ENCODE peak calls at places on chromosomes 5 and 9, in four cellular contexts. I is transverse colon, O is NCI-H1092, M is ecto neural progenitor cell. W is an unnamed sample.

GRCh38 chr9:132507670-132508469 is 74.5 kb upstream of the BARHL1 start:
- DNase-seq in I (peak), O (peak), M (peak), W (peak)

GRCh38 chr9:81499021-81499454 is 190.3 kb downstream of the TLE1 start:
- DNase-seq in I (no peak), O (no peak), M (no peak), W (no peak)

GRCh38 chr5:181223729-181224389 is 778 bp downstream of the TRIM41 start:
- DNase-seq in I (no peak), O (no peak), M (peak), W (no peak)

GRCh38 chr9:994005-994404 is 17.6 kb downstream of the DMRT3 start:
- DNase-seq in I (no peak), O (no peak), M (no peak), W (peak)

GRCh38 chr5:73792687-73793320 is 166.8 kb downstream of the ARHGEF28 start:
- DNase-seq in I (peak), O (peak), M (peak), W (peak)

GRCh38 chr9:27791311-27791710 is 218.0 kb upstream of the C9orf72 start:
- DNase-seq in I (no peak), O (no peak), M (no peak), W (no peak)

GRCh38 chr9:120914410-120914809 is 12.2 kb downstream of the TRAF1 start:
- DNase-seq in I (no peak), O (no peak), M (no peak), W (no peak)

GRCh38 chr9:128006360-128007024 is 25.7 kb upstream of the EEIG1 start:
- DNase-seq in I (no peak), O (no peak), M (no peak), W (no peak)

GRCh38 chr9:132487351-132487791 is 77.4 kb downstream of the CFAP77 start:
- DNase-seq in I (no peak), O (no peak), M (no peak), W (no peak)

GRCh38 chr5:66057239-66057638 is 86.9 kb upstream of the SREK1 start:
- DNase-seq in I (no peak), O (no peak), M (no peak), W (no peak)

GRCh38 chr5:136174021-136174659 is 18.8 kb downstream of the SMIM32 start:
- DNase-seq in I (no peak), O (no peak), M (no peak), W (peak)

GRCh38 chr5:101663543-101663942 is 632.5 kb downstream of the SLCO4C1 start:
- DNase-seq in I (no peak), O (no peak), M (no peak), W (peak)

GRCh38 chr5:138180183-138180782 is 1.4 kb downstream of the KIF20A start:
- DNase-seq in I (no peak), O (no peak), M (no peak), W (peak)

GRCh38 chr5:96189028-96189826 is 227.6 kb upstream of the ELL2 start:
- DNase-seq in I (no peak), O (no peak), M (no peak), W (no peak)

GRCh38 chr5:168159425-168159824 is 132.0 kb upstream of the WWC1 start:
- DNase-seq in I (peak), O (peak), M (no peak), W (peak)

GRCh38 chr5:14003513-14003912 is 59.0 kb upstream of the DNAH5 start:
- DNase-seq in I (no peak), O (no peak), M (no peak), W (no peak)

GRCh38 chr5:155983954-155984353 is 343.0 kb upstream of the SGCD start:
- DNase-seq in I (no peak), O (no peak), M (no peak), W (no peak)

GRCh38 chr5:123545506-123545905 is 33.5 kb downstream of the CSNK1G3 start:
- DNase-seq in I (peak), O (no peak), M (no peak), W (no peak)

GRCh38 chr5:81097733-81098132 is 135.4 kb upstream of the CKMT2 start:
- DNase-seq in I (no peak), O (no peak), M (no peak), W (no peak)

GRCh38 chr9:14356376-14356775 is 42.4 kb upstream of the NFIB start:
- DNase-seq in I (no peak), O (no peak), M (no peak), W (no peak)

GRCh38 chr9:113638916-113639315 is 175.4 kb downstream of the RGS3 start:
- DNase-seq in I (no peak), O (no peak), M (no peak), W (no peak)

GRCh38 chr5:61132559-61132958 is 29.7 kb downstream of the SMIM15 start:
- DNase-seq in I (no peak), O (no peak), M (no peak), W (no peak)

GRCh38 chr5:43300112-43300511 is 13.1 kb downstream of the HMGCS1 start:
- DNase-seq in I (no peak), O (no peak), M (no peak), W (no peak)

GRCh38 chr5:133235696-133236426 is 184.0 kb downstream of the HSPA4 start:
- DNase-seq in I (no peak), O (no peak), M (no peak), W (no peak)

GRCh38 chr9:111131219-111131618 is 92.9 kb upstream of the LPAR1 start:
- DNase-seq in I (no peak), O (no peak), M (no peak), W (peak)

GRCh38 chr9:121780641-121781040 is 129.2 kb downstream of the DAB2IP start:
- DNase-seq in I (peak), O (no peak), M (no peak), W (no peak)

GRCh38 chr5:123120197-123120596 is 31.2 kb downstream of the PRDM6 start:
- DNase-seq in I (no peak), O (no peak), M (no peak), W (no peak)

GRCh38 chr9:114804504-114804903 is 1.3 kb downstream of the TNFSF15 start:
- DNase-seq in I (peak), O (no peak), M (no peak), W (peak)

GRCh38 chr5:121693864-121694263 is 157.8 kb upstream of the FTMT start:
- DNase-seq in I (no peak), O (no peak), M (no peak), W (no peak)

GRCh38 chr9:89154651-89155336 is 23.8 kb downstream of the SHC3 start:
- DNase-seq in I (no peak), O (no peak), M (no peak), W (peak)

GRCh38 chr5:95859327-95860060 is 37.0 kb upstream of the GLRX start:
- DNase-seq in I (no peak), O (no peak), M (no peak), W (no peak)

GRCh38 chr5:134453016-134453415 is 41.3 kb upstream of the CDKN2AIPNL start:
- DNase-seq in I (no peak), O (no peak), M (no peak), W (no peak)

GRCh38 chr9:109258619-109259321 is 62.1 kb downstream of the EPB41L4B start:
- DNase-seq in I (no peak), O (peak), M (peak), W (no peak)

GRCh38 chr5:73519531-73520283 is 21.5 kb downstream of the BTF3 start:
- DNase-seq in I (peak), O (peak), M (peak), W (peak)

GRCh38 chr9:136358888-136359287 is 4.7 kb downstream of the DNLZ start:
- DNase-seq in I (no peak), O (no peak), M (no peak), W (no peak)

GRCh38 chr5:95697781-95698681 is 15.2 kb upstream of the SPATA9 start:
- DNase-seq in I (no peak), O (no peak), M (no peak), W (no peak)

GRCh38 chr9:136674786-136675349 is 12.2 kb downstream of the EGFL7 start:
- DNase-seq in I (peak), O (no peak), M (no peak), W (no peak)

GRCh38 chr9:77440057-77440456 is 208.1 kb downstream of the GNA14 start:
- DNase-seq in I (no peak), O (peak), M (no peak), W (no peak)

GRCh38 chr5:128681764-128682664 is 144.0 kb upstream of the FBN2 start:
- DNase-seq in I (no peak), O (no peak), M (no peak), W (no peak)

W was measured in MV-4-11.